ENCODE peak calls at places on chromosomes 2 and 18, in ten cellular contexts. One of them, this sample, is unnamed.

GRCh38 chr2:108360776-108361468 is 16.8 kb upstream of the SULT1C4 start:
- DNase-seq in retinal pigment epithelial cell: no peak
- DNase-seq in left lung: no peak
- DNase-seq in cardiac muscle cell: no peak
- DNase-seq in lung: no peak
- DNase-seq in heart right ventricle: no peak
- DNase-seq in AG04450: no peak
- DNase-seq in keratinocyte: no peak
- DNase-seq in fibroblast of pulmonary artery: no peak
- DNase-seq in fibroblast of mammary gland: no peak
- DNase-seq in this sample: no peak

GRCh38 chr18:55577812-55578539 is 10.0 kb downstream of the TCF4 start:
- DNase-seq in retinal pigment epithelial cell: no peak
- DNase-seq in left lung: no peak
- DNase-seq in cardiac muscle cell: no peak
- DNase-seq in lung: no peak
- DNase-seq in heart right ventricle: no peak
- DNase-seq in AG04450: no peak
- DNase-seq in keratinocyte: no peak
- DNase-seq in fibroblast of pulmonary artery: no peak
- DNase-seq in fibroblast of mammary gland: peak
- DNase-seq in this sample: no peak

GRCh38 chr2:220034356-220035121 is 407.1 kb downstream of the SLC4A3 start:
- DNase-seq in retinal pigment epithelial cell: no peak
- DNase-seq in left lung: no peak
- DNase-seq in cardiac muscle cell: peak
- DNase-seq in lung: no peak
- DNase-seq in heart right ventricle: no peak
- DNase-seq in AG04450: peak
- DNase-seq in keratinocyte: no peak
- DNase-seq in fibroblast of pulmonary artery: peak
- DNase-seq in fibroblast of mammary gland: peak
- DNase-seq in this sample: no peak

GRCh38 chr18:46555724-46556123 is 101.3 kb downstream of the LOXHD1 start:
- DNase-seq in retinal pigment epithelial cell: no peak
- DNase-seq in left lung: no peak
- DNase-seq in cardiac muscle cell: peak
- DNase-seq in lung: no peak
- DNase-seq in heart right ventricle: peak
- DNase-seq in AG04450: no peak
- DNase-seq in keratinocyte: no peak
- DNase-seq in fibroblast of pulmonary artery: peak
- DNase-seq in fibroblast of mammary gland: peak
- DNase-seq in this sample: no peak

GRCh38 chr18:2602844-2603243 is 31.5 kb downstream of the NDC80 start:
- DNase-seq in retinal pigment epithelial cell: no peak
- DNase-seq in left lung: no peak
- DNase-seq in cardiac muscle cell: no peak
- DNase-seq in lung: no peak
- DNase-seq in heart right ventricle: no peak
- DNase-seq in AG04450: no peak
- DNase-seq in keratinocyte: no peak
- DNase-seq in fibroblast of pulmonary artery: no peak
- DNase-seq in fibroblast of mammary gland: no peak
- DNase-seq in this sample: no peak

GRCh38 chr2:237723613-237724012 is 75.0 kb upstream of the RBM44 start:
- DNase-seq in retinal pigment epithelial cell: no peak
- DNase-seq in left lung: no peak
- DNase-seq in cardiac muscle cell: no peak
- DNase-seq in lung: no peak
- DNase-seq in heart right ventricle: peak
- DNase-seq in AG04450: no peak
- DNase-seq in keratinocyte: peak
- DNase-seq in fibroblast of pulmonary artery: no peak
- DNase-seq in fibroblast of mammary gland: peak
- DNase-seq in this sample: peak

GRCh38 chr18:45764000-45764686 is 40.2 kb downstream of the SLC14A1 start:
- DNase-seq in retinal pigment epithelial cell: no peak
- DNase-seq in left lung: no peak
- DNase-seq in cardiac muscle cell: peak
- DNase-seq in lung: no peak
- DNase-seq in heart right ventricle: no peak
- DNase-seq in AG04450: no peak
- DNase-seq in keratinocyte: no peak
- DNase-seq in fibroblast of pulmonary artery: peak
- DNase-seq in fibroblast of mammary gland: peak
- DNase-seq in this sample: no peak

GRCh38 chr2:240139011-240139441 is 1.4 kb downstream of the OTOS start:
- DNase-seq in retinal pigment epithelial cell: no peak
- DNase-seq in left lung: peak
- DNase-seq in cardiac muscle cell: no peak
- DNase-seq in lung: no peak
- DNase-seq in heart right ventricle: no peak
- DNase-seq in AG04450: no peak
- DNase-seq in keratinocyte: no peak
- DNase-seq in fibroblast of pulmonary artery: no peak
- DNase-seq in fibroblast of mammary gland: no peak
- DNase-seq in this sample: no peak

GRCh38 chr18:13565228-13565627 is 161.1 kb downstream of the FAM210A start:
- DNase-seq in retinal pigment epithelial cell: no peak
- DNase-seq in left lung: no peak
- DNase-seq in cardiac muscle cell: no peak
- DNase-seq in lung: no peak
- DNase-seq in heart right ventricle: peak
- DNase-seq in AG04450: no peak
- DNase-seq in keratinocyte: no peak
- DNase-seq in fibroblast of pulmonary artery: no peak
- DNase-seq in fibroblast of mammary gland: no peak
- DNase-seq in this sample: no peak

GRCh38 chr2:28350196-28350595 is 42.5 kb upstream of the FOSL2 start:
- DNase-seq in retinal pigment epithelial cell: no peak
- DNase-seq in left lung: no peak
- DNase-seq in cardiac muscle cell: no peak
- DNase-seq in lung: no peak
- DNase-seq in heart right ventricle: no peak
- DNase-seq in AG04450: no peak
- DNase-seq in keratinocyte: no peak
- DNase-seq in fibroblast of pulmonary artery: no peak
- DNase-seq in fibroblast of mammary gland: no peak
- DNase-seq in this sample: no peak

GRCh38 chr18:23453657-23454011 is 547 bp downstream of the RIOK3 start:
- DNase-seq in retinal pigment epithelial cell: no peak
- DNase-seq in left lung: no peak
- DNase-seq in cardiac muscle cell: peak
- DNase-seq in lung: no peak
- DNase-seq in heart right ventricle: no peak
- DNase-seq in AG04450: no peak
- DNase-seq in keratinocyte: no peak
- DNase-seq in fibroblast of pulmonary artery: peak
- DNase-seq in fibroblast of mammary gland: peak
- DNase-seq in this sample: no peak

GRCh38 chr2:60831921-60832320 is 49.5 kb upstream of the REL start:
- DNase-seq in retinal pigment epithelial cell: no peak
- DNase-seq in left lung: no peak
- DNase-seq in cardiac muscle cell: no peak
- DNase-seq in lung: no peak
- DNase-seq in heart right ventricle: no peak
- DNase-seq in AG04450: no peak
- DNase-seq in keratinocyte: no peak
- DNase-seq in fibroblast of pulmonary artery: no peak
- DNase-seq in fibroblast of mammary gland: no peak
- DNase-seq in this sample: no peak

GRCh38 chr2:177667626-177668025 is 275.1 kb downstream of the AGPS start:
- DNase-seq in retinal pigment epithelial cell: no peak
- DNase-seq in left lung: no peak
- DNase-seq in cardiac muscle cell: peak
- DNase-seq in lung: no peak
- DNase-seq in heart right ventricle: no peak
- DNase-seq in AG04450: no peak
- DNase-seq in keratinocyte: no peak
- DNase-seq in fibroblast of pulmonary artery: peak
- DNase-seq in fibroblast of mammary gland: peak
- DNase-seq in this sample: no peak

GRCh38 chr2:226123307-226123706 is 676.3 kb downstream of the IRS1 start:
- DNase-seq in retinal pigment epithelial cell: no peak
- DNase-seq in left lung: no peak
- DNase-seq in cardiac muscle cell: peak
- DNase-seq in lung: no peak
- DNase-seq in heart right ventricle: no peak
- DNase-seq in AG04450: no peak
- DNase-seq in keratinocyte: no peak
- DNase-seq in fibroblast of pulmonary artery: no peak
- DNase-seq in fibroblast of mammary gland: peak
- DNase-seq in this sample: no peak

GRCh38 chr2:136297974-136298373 is 180.0 kb upstream of the CXCR4 start:
- DNase-seq in retinal pigment epithelial cell: no peak
- DNase-seq in left lung: no peak
- DNase-seq in cardiac muscle cell: no peak
- DNase-seq in lung: no peak
- DNase-seq in heart right ventricle: no peak
- DNase-seq in AG04450: no peak
- DNase-seq in keratinocyte: no peak
- DNase-seq in fibroblast of pulmonary artery: no peak
- DNase-seq in fibroblast of mammary gland: no peak
- DNase-seq in this sample: peak

GRCh38 chr2:62787381-62787780 is 81.9 kb downstream of the EHBP1 start:
- DNase-seq in retinal pigment epithelial cell: peak
- DNase-seq in left lung: no peak
- DNase-seq in cardiac muscle cell: peak
- DNase-seq in lung: no peak
- DNase-seq in heart right ventricle: no peak
- DNase-seq in AG04450: no peak
- DNase-seq in keratinocyte: no peak
- DNase-seq in fibroblast of pulmonary artery: peak
- DNase-seq in fibroblast of mammary gland: peak
- DNase-seq in this sample: no peak
- TF ChIP-seq CTCF in retinal pigment epithelial cell: peak
- TF ChIP-seq CTCF in left lung: no peak
- TF ChIP-seq CTCF in cardiac muscle cell: peak
- TF ChIP-seq CTCF in lung: no peak
- TF ChIP-seq CTCF in heart right ventricle: peak
- TF ChIP-seq CTCF in AG04450: peak
- TF ChIP-seq CTCF in keratinocyte: no peak
- TF ChIP-seq CTCF in fibroblast of pulmonary artery: peak
- TF ChIP-seq CTCF in fibroblast of mammary gland: peak
- TF ChIP-seq CTCF in this sample: peak

DNA sequence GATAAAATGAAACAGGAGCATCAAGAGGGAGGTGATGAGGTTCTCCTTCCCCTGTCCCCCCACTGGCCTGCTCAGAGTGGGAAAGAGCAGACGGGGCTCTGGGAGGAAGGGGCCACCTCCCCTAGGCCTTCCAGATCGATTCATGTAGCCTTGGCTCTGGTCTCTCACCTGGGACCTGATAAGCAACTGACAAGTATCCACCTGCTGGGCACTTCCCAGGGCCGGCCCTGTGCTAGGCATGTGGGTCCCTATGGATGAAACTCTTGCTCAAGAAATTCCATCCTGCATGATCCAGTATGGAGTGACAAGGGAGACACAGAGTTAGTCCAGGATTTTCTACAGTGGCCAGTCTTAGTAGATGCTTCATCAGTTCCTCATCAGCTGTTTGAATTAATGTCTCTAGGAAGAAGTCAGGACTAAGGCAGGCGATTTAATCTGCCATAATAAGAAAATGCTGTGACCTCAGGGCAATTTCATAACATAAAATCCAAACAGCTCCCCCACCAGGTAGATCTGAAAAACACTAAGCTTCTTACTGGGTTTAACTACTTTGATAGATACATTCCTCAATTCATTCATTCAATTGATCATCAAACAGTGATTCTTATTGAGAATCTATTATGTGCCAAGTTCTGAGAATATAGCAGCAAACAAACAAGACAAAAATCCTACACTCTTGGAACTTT is 44.7 kb upstream of the ZFP36L2 start:
- DNase-seq in retinal pigment epithelial cell: no peak
- DNase-seq in left lung: no peak
- DNase-seq in cardiac muscle cell: no peak
- DNase-seq in lung: no peak
- DNase-seq in heart right ventricle: no peak
- DNase-seq in AG04450: no peak
- DNase-seq in keratinocyte: no peak
- DNase-seq in fibroblast of pulmonary artery: no peak
- DNase-seq in fibroblast of mammary gland: peak
- DNase-seq in this sample: no peak
- TF ChIP-seq CTCF in retinal pigment epithelial cell: peak
- TF ChIP-seq CTCF in left lung: no peak
- TF ChIP-seq CTCF in cardiac muscle cell: peak
- TF ChIP-seq CTCF in lung: no peak
- TF ChIP-seq CTCF in heart right ventricle: no peak
- TF ChIP-seq CTCF in AG04450: peak
- TF ChIP-seq CTCF in keratinocyte: no peak
- TF ChIP-seq CTCF in fibroblast of pulmonary artery: peak
- TF ChIP-seq CTCF in fibroblast of mammary gland: peak
- TF ChIP-seq CTCF in this sample: no peak

DNA sequence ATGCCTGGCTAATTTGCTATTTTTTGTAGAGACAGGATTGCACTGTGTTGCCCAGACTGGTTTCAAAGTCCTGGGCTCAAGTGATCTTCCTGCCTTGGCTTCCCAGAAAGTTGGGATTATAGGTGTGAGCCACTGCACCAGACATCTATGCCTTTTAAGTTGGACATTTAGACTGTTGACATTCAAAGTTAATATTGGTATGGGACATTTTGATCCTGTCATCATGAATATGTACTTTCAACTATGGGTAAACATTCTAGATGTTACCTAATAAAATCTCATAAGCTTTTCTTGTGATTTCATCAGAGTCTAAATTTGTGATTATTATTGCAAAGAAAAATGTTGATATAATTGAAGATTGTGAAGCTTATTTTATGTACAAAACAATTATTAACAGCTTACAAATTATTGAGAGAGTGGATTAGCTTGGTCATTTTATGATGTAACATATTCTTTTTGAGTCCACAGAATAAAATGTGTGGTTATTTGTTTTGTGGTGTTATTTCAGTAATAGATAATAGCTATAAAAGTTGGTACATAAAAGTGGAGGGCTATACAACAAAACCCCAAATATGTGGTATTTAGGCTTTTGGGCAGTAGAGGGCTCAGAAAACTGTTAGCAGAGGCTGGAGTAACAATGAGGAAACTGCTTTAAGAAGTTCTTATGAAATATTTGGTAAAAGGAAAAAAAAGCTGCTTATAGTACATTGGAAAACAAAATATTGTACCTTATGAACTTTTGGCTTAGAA is 41.4 kb downstream of the STARD6 start:
- DNase-seq in retinal pigment epithelial cell: no peak
- DNase-seq in left lung: no peak
- DNase-seq in cardiac muscle cell: peak
- DNase-seq in lung: no peak
- DNase-seq in heart right ventricle: no peak
- DNase-seq in AG04450: no peak
- DNase-seq in keratinocyte: no peak
- DNase-seq in fibroblast of pulmonary artery: no peak
- DNase-seq in fibroblast of mammary gland: no peak
- DNase-seq in this sample: no peak
- TF ChIP-seq CTCF in retinal pigment epithelial cell: no peak
- TF ChIP-seq CTCF in left lung: no peak
- TF ChIP-seq CTCF in cardiac muscle cell: no peak
- TF ChIP-seq CTCF in lung: no peak
- TF ChIP-seq CTCF in heart right ventricle: no peak
- TF ChIP-seq CTCF in AG04450: no peak
- TF ChIP-seq CTCF in keratinocyte: no peak
- TF ChIP-seq CTCF in fibroblast of pulmonary artery: no peak
- TF ChIP-seq CTCF in fibroblast of mammary gland: no peak
- TF ChIP-seq CTCF in this sample: no peak

GRCh38 chr2:71804251-71804650 is 343.4 kb downstream of the CYP26B1 start:
- DNase-seq in retinal pigment epithelial cell: no peak
- DNase-seq in left lung: no peak
- DNase-seq in cardiac muscle cell: no peak
- DNase-seq in lung: no peak
- DNase-seq in heart right ventricle: no peak
- DNase-seq in AG04450: no peak
- DNase-seq in keratinocyte: no peak
- DNase-seq in fibroblast of pulmonary artery: no peak
- DNase-seq in fibroblast of mammary gland: no peak
- DNase-seq in this sample: peak
- TF ChIP-seq CTCF in retinal pigment epithelial cell: peak
- TF ChIP-seq CTCF in left lung: no peak
- TF ChIP-seq CTCF in cardiac muscle cell: peak
- TF ChIP-seq CTCF in lung: no peak
- TF ChIP-seq CTCF in heart right ventricle: peak
- TF ChIP-seq CTCF in AG04450: no peak
- TF ChIP-seq CTCF in keratinocyte: no peak
- TF ChIP-seq CTCF in fibroblast of pulmonary artery: peak
- TF ChIP-seq CTCF in fibroblast of mammary gland: peak
- TF ChIP-seq CTCF in this sample: no peak

This sample was measured in osteocyte.